ENCODE peak calls at places on chromosome 1, in seven cellular contexts. One of them, this sample, is unnamed.

GRCh38 chr1:113396585-113396984 is 6.3 kb downstream of the MAGI3 start:
- DNase-seq in mammary epithelial cell: peak; percentile 79
- DNase-seq in ascending aorta: no peak
- DNase-seq in iPS DF 6.9: no peak
- DNase-seq in CD4-positive, CD25-positive, alpha-beta regulatory T cell: no peak
- DNase-seq in transverse colon: no peak
- DNase-seq in uterus: no peak
- DNase-seq in this sample: peak; percentile 17

GRCh38 chr1:152623203-152623844 is 421 bp upstream of the LCE3A start:
- DNase-seq in CD4-positive, CD25-positive, alpha-beta regulatory T cell: no peak
- DNase-seq in mammary epithelial cell: no peak
- DNase-seq in ascending aorta: no peak
- DNase-seq in transverse colon: no peak
- DNase-seq in uterus: no peak
- DNase-seq in iPS DF 6.9: no peak
- DNase-seq in this sample: no peak

GRCh38 chr1:10178602-10179407 is 31.6 kb upstream of the KIF1B start:
- DNase-seq in uterus: no peak
- DNase-seq in mammary epithelial cell: no peak
- DNase-seq in iPS DF 6.9: no peak
- DNase-seq in ascending aorta: no peak
- DNase-seq in transverse colon: no peak
- DNase-seq in CD4-positive, CD25-positive, alpha-beta regulatory T cell: no peak
- DNase-seq in this sample: no peak

GRCh38 chr1:221998781-221999180 is 256.9 kb upstream of the DUSP10 start:
- DNase-seq in transverse colon: no peak
- DNase-seq in iPS DF 6.9: no peak
- DNase-seq in CD4-positive, CD25-positive, alpha-beta regulatory T cell: no peak
- DNase-seq in mammary epithelial cell: no peak
- DNase-seq in ascending aorta: no peak
- DNase-seq in uterus: no peak
- DNase-seq in this sample: no peak

GRCh38 chr1:200518524-200518923 is 102.0 kb downstream of the KIF14 start:
- DNase-seq in ascending aorta: no peak
- DNase-seq in transverse colon: no peak
- DNase-seq in uterus: no peak
- DNase-seq in CD4-positive, CD25-positive, alpha-beta regulatory T cell: no peak
- DNase-seq in mammary epithelial cell: no peak
- DNase-seq in iPS DF 6.9: no peak
- DNase-seq in this sample: no peak

GRCh38 chr1:204359474-204360255 is at the start of gene PLEKHA6:
- DNase-seq in uterus: peak; percentile 66
- DNase-seq in ascending aorta: no peak
- DNase-seq in transverse colon: no peak
- DNase-seq in CD4-positive, CD25-positive, alpha-beta regulatory T cell: no peak
- DNase-seq in mammary epithelial cell: no peak
- DNase-seq in iPS DF 6.9: no peak
- DNase-seq in this sample: no peak

GRCh38 chr1:156214024-156214748 is 1.4 kb downstream of the PMF1 start:
- DNase-seq in mammary epithelial cell: peak; percentile 89
- DNase-seq in transverse colon: no peak
- DNase-seq in uterus: no peak
- DNase-seq in CD4-positive, CD25-positive, alpha-beta regulatory T cell: no peak
- DNase-seq in iPS DF 6.9: no peak
- DNase-seq in ascending aorta: no peak
- DNase-seq in this sample: no peak

GRCh38 chr1:26998319-26999300 is 5.1 kb downstream of the TRNP1 start:
- DNase-seq in CD4-positive, CD25-positive, alpha-beta regulatory T cell: no peak
- DNase-seq in uterus: no peak
- DNase-seq in transverse colon: no peak
- DNase-seq in mammary epithelial cell: peak; percentile 90
- DNase-seq in iPS DF 6.9: no peak
- DNase-seq in ascending aorta: no peak
- DNase-seq in this sample: no peak

GRCh38 chr1:187264995-187265602 is 436.4 kb downstream of the PLA2G4A start:
- DNase-seq in transverse colon: no peak
- DNase-seq in ascending aorta: no peak
- DNase-seq in mammary epithelial cell: peak; percentile 46
- DNase-seq in CD4-positive, CD25-positive, alpha-beta regulatory T cell: no peak
- DNase-seq in iPS DF 6.9: peak; percentile 31
- DNase-seq in uterus: no peak
- DNase-seq in this sample: no peak

GRCh38 chr1:41714613-41715389 is 203.9 kb downstream of the HIVEP3 start:
- DNase-seq in ascending aorta: no peak
- DNase-seq in uterus: no peak
- DNase-seq in iPS DF 6.9: no peak
- DNase-seq in mammary epithelial cell: no peak
- DNase-seq in transverse colon: no peak
- DNase-seq in CD4-positive, CD25-positive, alpha-beta regulatory T cell: no peak
- DNase-seq in this sample: no peak

GRCh38 chr1:38690790-38691189 is 168.8 kb downstream of the RRAGC start:
- DNase-seq in ascending aorta: no peak
- DNase-seq in transverse colon: no peak
- DNase-seq in CD4-positive, CD25-positive, alpha-beta regulatory T cell: no peak
- DNase-seq in uterus: no peak
- DNase-seq in iPS DF 6.9: no peak
- DNase-seq in mammary epithelial cell: peak; percentile 71
- DNase-seq in this sample: no peak

GRCh38 chr1:167467126-167467725 is 51.1 kb downstream of the CD247 start:
- DNase-seq in CD4-positive, CD25-positive, alpha-beta regulatory T cell: no peak
- DNase-seq in uterus: no peak
- DNase-seq in mammary epithelial cell: no peak
- DNase-seq in transverse colon: no peak
- DNase-seq in iPS DF 6.9: no peak
- DNase-seq in ascending aorta: no peak
- DNase-seq in this sample: no peak

GRCh38 chr1:7329868-7330615 is 441.1 kb upstream of the VAMP3 start:
- DNase-seq in transverse colon: no peak
- DNase-seq in uterus: no peak
- DNase-seq in mammary epithelial cell: no peak
- DNase-seq in ascending aorta: no peak
- DNase-seq in CD4-positive, CD25-positive, alpha-beta regulatory T cell: no peak
- DNase-seq in iPS DF 6.9: no peak
- DNase-seq in this sample: no peak

GRCh38 chr1:225156254-225156653 is 226.8 kb downstream of the DNAH14 start:
- DNase-seq in uterus: no peak
- DNase-seq in ascending aorta: no peak
- DNase-seq in iPS DF 6.9: no peak
- DNase-seq in mammary epithelial cell: no peak
- DNase-seq in CD4-positive, CD25-positive, alpha-beta regulatory T cell: no peak
- DNase-seq in transverse colon: no peak
- DNase-seq in this sample: no peak

GRCh38 chr1:12275370-12275769 is 45.5 kb downstream of the VPS13D start:
- DNase-seq in iPS DF 6.9: peak; percentile 18
- DNase-seq in uterus: peak; percentile 35
- DNase-seq in transverse colon: peak; percentile 17
- DNase-seq in mammary epithelial cell: no peak
- DNase-seq in ascending aorta: no peak
- DNase-seq in CD4-positive, CD25-positive, alpha-beta regulatory T cell: peak; percentile 13
- DNase-seq in this sample: peak; percentile 38

GRCh38 chr1:209648931-209649776 is 3.1 kb downstream of the LAMB3 start:
- DNase-seq in uterus: no peak
- DNase-seq in mammary epithelial cell: peak; percentile 81
- DNase-seq in ascending aorta: no peak
- DNase-seq in CD4-positive, CD25-positive, alpha-beta regulatory T cell: no peak
- DNase-seq in transverse colon: peak; percentile 44
- DNase-seq in iPS DF 6.9: no peak
- DNase-seq in this sample: no peak

GRCh38 chr1:99650773-99651437 is 5.0 kb downstream of the PALMD start:
- DNase-seq in CD4-positive, CD25-positive, alpha-beta regulatory T cell: no peak
- DNase-seq in iPS DF 6.9: no peak
- DNase-seq in uterus: no peak
- DNase-seq in mammary epithelial cell: peak; percentile 76
- DNase-seq in transverse colon: no peak
- DNase-seq in ascending aorta: no peak
- DNase-seq in this sample: no peak

GRCh38 chr1:10688409-10688786 is 108.0 kb downstream of the CASZ1 start:
- DNase-seq in transverse colon: no peak
- DNase-seq in ascending aorta: no peak
- DNase-seq in mammary epithelial cell: no peak
- DNase-seq in CD4-positive, CD25-positive, alpha-beta regulatory T cell: no peak
- DNase-seq in uterus: no peak
- DNase-seq in iPS DF 6.9: no peak
- DNase-seq in this sample: no peak

GRCh38 chr1:45493116-45493697 is 2.2 kb upstream of the TESK2 start:
- DNase-seq in transverse colon: peak; percentile 53
- DNase-seq in CD4-positive, CD25-positive, alpha-beta regulatory T cell: peak; percentile 62
- DNase-seq in iPS DF 6.9: no peak
- DNase-seq in uterus: no peak
- DNase-seq in mammary epithelial cell: peak; percentile 41
- DNase-seq in ascending aorta: peak; percentile 70
- DNase-seq in this sample: peak; percentile 57

GRCh38 chr1:111192643-111193519 is 7.6 kb downstream of the DENND2D start:
- DNase-seq in CD4-positive, CD25-positive, alpha-beta regulatory T cell: no peak
- DNase-seq in ascending aorta: no peak
- DNase-seq in mammary epithelial cell: peak; percentile 30
- DNase-seq in iPS DF 6.9: no peak
- DNase-seq in uterus: no peak
- DNase-seq in transverse colon: no peak
- DNase-seq in this sample: no peak

GRCh38 chr1:174998569-174999215 is 1.1 kb upstream of the CACYBP start:
- DNase-seq in mammary epithelial cell: peak; percentile 59
- DNase-seq in ascending aorta: peak; percentile 69
- DNase-seq in transverse colon: peak; percentile 40
- DNase-seq in iPS DF 6.9: no peak
- DNase-seq in uterus: peak; percentile 25
- DNase-seq in CD4-positive, CD25-positive, alpha-beta regulatory T cell: peak; percentile 76
- DNase-seq in this sample: peak; percentile 14

DNA sequence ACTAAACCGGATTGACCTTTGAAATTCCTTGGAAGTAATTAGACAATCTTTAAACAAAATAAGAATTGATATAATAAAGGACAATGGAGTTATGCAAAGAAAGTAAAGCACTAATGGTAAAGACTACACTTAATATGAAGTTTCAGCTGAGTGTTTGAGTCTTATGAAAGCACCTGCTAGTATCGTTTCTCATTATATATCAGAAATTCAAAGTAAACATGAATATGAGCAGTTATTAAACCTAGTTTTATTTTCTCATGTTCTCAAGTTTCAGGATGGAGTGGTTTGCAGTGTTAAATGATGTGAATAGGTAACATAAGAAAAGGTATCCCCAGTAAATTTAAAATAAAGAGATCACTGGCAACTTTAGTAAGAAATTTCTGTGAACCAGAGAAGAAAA is 188.6 kb downstream of the ZP4 start:
- DNase-seq in transverse colon: no peak
- DNase-seq in ascending aorta: no peak
- DNase-seq in iPS DF 6.9: no peak
- DNase-seq in mammary epithelial cell: no peak
- DNase-seq in uterus: no peak
- DNase-seq in CD4-positive, CD25-positive, alpha-beta regulatory T cell: no peak
- DNase-seq in this sample: no peak
- H3K4me1 ChIP-seq in transverse colon: no peaks in the 10 kb centered on the region
- H3K4me1 ChIP-seq in ascending aorta: no peaks in the 10 kb centered on the region
- H3K4me1 ChIP-seq in iPS DF 6.9: no peaks in the 10 kb centered on the region
- H3K4me1 ChIP-seq in mammary epithelial cell: no peaks in the 10 kb centered on the region
- H3K4me1 ChIP-seq in uterus: no peaks in the 10 kb centered on the region
- H3K4me1 ChIP-seq in CD4-positive, CD25-positive, alpha-beta regulatory T cell: no peaks in the 10 kb centered on the region
- H3K4me1 ChIP-seq in this sample: no peaks in the 10 kb centered on the region

GRCh38 chr1:28078262-28078661 is 10.1 kb downstream of the EYA3 start:
- DNase-seq in transverse colon: no peak
- DNase-seq in uterus: no peak
- DNase-seq in ascending aorta: no peak
- DNase-seq in mammary epithelial cell: no peak
- DNase-seq in iPS DF 6.9: no peak
- DNase-seq in CD4-positive, CD25-positive, alpha-beta regulatory T cell: no peak
- DNase-seq in this sample: no peak

GRCh38 chr1:28071813-28072212 is 16.6 kb downstream of the EYA3 start:
- DNase-seq in ascending aorta: no peak
- DNase-seq in CD4-positive, CD25-positive, alpha-beta regulatory T cell: no peak
- DNase-seq in iPS DF 6.9: no peak
- DNase-seq in mammary epithelial cell: no peak
- DNase-seq in uterus: no peak
- DNase-seq in transverse colon: no peak
- DNase-seq in this sample: no peak

GRCh38 chr1:28078680-28079626 is 9.5 kb downstream of the EYA3 start:
- DNase-seq in iPS DF 6.9: no peak
- DNase-seq in mammary epithelial cell: peak; percentile 84
- DNase-seq in transverse colon: no peak
- DNase-seq in CD4-positive, CD25-positive, alpha-beta regulatory T cell: no peak
- DNase-seq in ascending aorta: no peak
- DNase-seq in uterus: no peak
- DNase-seq in this sample: no peak

GRCh38 chr1:28073867-28074266 is 14.5 kb downstream of the EYA3 start:
- DNase-seq in ascending aorta: no peak
- DNase-seq in iPS DF 6.9: no peak
- DNase-seq in uterus: no peak
- DNase-seq in transverse colon: no peak
- DNase-seq in mammary epithelial cell: no peak
- DNase-seq in CD4-positive, CD25-positive, alpha-beta regulatory T cell: no peak
- DNase-seq in this sample: no peak

GRCh38 chr1:28074892-28075511 is 13.4 kb downstream of the EYA3 start:
- DNase-seq in iPS DF 6.9: no peak
- DNase-seq in uterus: no peak
- DNase-seq in ascending aorta: no peak
- DNase-seq in mammary epithelial cell: no peak
- DNase-seq in CD4-positive, CD25-positive, alpha-beta regulatory T cell: no peak
- DNase-seq in transverse colon: no peak
- DNase-seq in this sample: no peak
- H3K4me1 ChIP-seq in iPS DF 6.9: no peaks in the 10 kb centered on the region
- H3K4me1 ChIP-seq in uterus: peaks cover 5% of the 10 kb centered on the region
- H3K4me1 ChIP-seq in ascending aorta: peaks cover 30% of the 10 kb centered on the region
- H3K4me1 ChIP-seq in mammary epithelial cell: peaks cover 15% of the 10 kb centered on the region
- H3K4me1 ChIP-seq in CD4-positive, CD25-positive, alpha-beta regulatory T cell: no peaks in the 10 kb centered on the region
- H3K4me1 ChIP-seq in transverse colon: peaks cover 15% of the 10 kb centered on the region
- H3K4me1 ChIP-seq in this sample: peaks cover 44% of the 10 kb centered on the region

GRCh38 chr1:3422638-3423037 is 31.8 kb upstream of the ARHGEF16 start:
- DNase-seq in CD4-positive, CD25-positive, alpha-beta regulatory T cell: no peak
- DNase-seq in mammary epithelial cell: no peak
- DNase-seq in uterus: no peak
- DNase-seq in iPS DF 6.9: no peak
- DNase-seq in ascending aorta: no peak
- DNase-seq in transverse colon: no peak
- DNase-seq in this sample: no peak
- H3K4me1 ChIP-seq in CD4-positive, CD25-positive, alpha-beta regulatory T cell: no peaks in the 10 kb centered on the region
- H3K4me1 ChIP-seq in mammary epithelial cell: no peaks in the 10 kb centered on the region
- H3K4me1 ChIP-seq in uterus: no peaks in the 10 kb centered on the region
- H3K4me1 ChIP-seq in iPS DF 6.9: no peaks in the 10 kb centered on the region
- H3K4me1 ChIP-seq in ascending aorta: peaks cover 43% of the 10 kb centered on the region
- H3K4me1 ChIP-seq in transverse colon: no peaks in the 10 kb centered on the region
- H3K4me1 ChIP-seq in this sample: no peaks in the 10 kb centered on the region

DNA sequence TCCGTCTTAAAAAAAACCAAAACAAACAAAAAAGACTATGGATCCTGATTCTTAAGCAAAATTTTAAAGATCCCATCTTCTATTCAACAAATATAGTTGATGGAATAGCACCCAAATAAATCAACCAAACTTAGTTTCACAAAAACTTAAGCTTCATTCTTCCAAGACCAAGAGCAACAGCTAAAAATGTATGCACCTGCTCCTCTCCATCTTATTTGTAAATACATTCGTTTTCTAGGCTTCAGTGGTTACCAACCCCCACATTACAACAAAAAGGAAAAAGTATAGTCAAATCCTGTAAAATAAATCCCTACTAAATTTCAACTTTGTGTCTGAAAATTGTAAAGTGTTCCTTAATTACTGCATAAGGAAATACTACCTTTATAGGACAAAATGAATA is 3.9 kb downstream of the PTP4A2 start:
- DNase-seq in transverse colon: no peak
- DNase-seq in mammary epithelial cell: no peak
- DNase-seq in iPS DF 6.9: no peak
- DNase-seq in ascending aorta: no peak
- DNase-seq in CD4-positive, CD25-positive, alpha-beta regulatory T cell: no peak
- DNase-seq in uterus: no peak
- DNase-seq in this sample: no peak
- H3K4me1 ChIP-seq in transverse colon: peaks cover 78% of the 10 kb centered on the region
- H3K4me1 ChIP-seq in mammary epithelial cell: peaks cover 62% of the 10 kb centered on the region
- H3K4me1 ChIP-seq in iPS DF 6.9: peaks cover 4% of the 10 kb centered on the region
- H3K4me1 ChIP-seq in ascending aorta: peaks cover 55% of the 10 kb centered on the region
- H3K4me1 ChIP-seq in CD4-positive, CD25-positive, alpha-beta regulatory T cell: peaks cover 87% of the 10 kb centered on the region
- H3K4me1 ChIP-seq in uterus: peaks cover 24% of the 10 kb centered on the region
- H3K4me1 ChIP-seq in this sample: peaks cover 66% of the 10 kb centered on the region

This sample was measured in thyroid gland.